ENCODE peak calls at places on chromosomes 12 and 14, in seven cellular contexts. S is breast epithelium; L is NCI-H774; G is stimulated activated CD4-positive, alpha-beta T cell treated with anti-CD3 and anti-CD28 coated beads, Interleukin-1b, Interleukin-23, amount 100 ng/mL, for 24 hours; D is non-pigmented ciliary epithelial cell; J is lung microvascular endothelial cell; Z is glomerular endothelial cell. O is an unnamed sample.

GRCh38 chr14:82642425-82642824 is 1108.8 kb upstream of the SEL1L start:
- DNase-seq in S (no peak), L (no peak), G (no peak), D (no peak), J (no peak), Z (no peak), O (no peak)

GRCh38 chr12:16155938-16156337 is 121.5 kb downstream of the SLC15A5 start:
- DNase-seq in S (no peak), L (no peak), G (no peak), D (no peak), J (no peak), Z (no peak), O (no peak)

GRCh38 chr12:100718212-100718611 is 76.4 kb upstream of the ANO4 start:
- DNase-seq in S (no peak), L (no peak), G (no peak), D (no peak), J (no peak), Z (no peak), O (no peak)

GRCh38 chr12:131552167-131552863 is 158.6 kb upstream of the SFSWAP start:
- DNase-seq in S (no peak), L (no peak), G (no peak), D (no peak), J (no peak), Z (no peak), O (no peak)

GRCh38 chr12:21648378-21648777 is 9.3 kb downstream of the LDHB start:
- DNase-seq in S (no peak), L (no peak), G (no peak), D (no peak), J (no peak), Z (no peak), O (no peak)

GRCh38 chr14:75196468-75196867 is 20.1 kb upstream of the TMED10 start:
- DNase-seq in S (no peak), L (peak; percentile 31), G (no peak), D (no peak), J (no peak), Z (no peak), O (no peak)

GRCh38 chr12:6280053-6280469 is 30.4 kb upstream of the PLEKHG6 start:
- DNase-seq in S (peak; percentile 88), L (no peak), G (no peak), D (no peak), J (peak; percentile 86), Z (no peak), O (peak; percentile 85)

GRCh38 chr12:108696111-108696995 is 35.0 kb downstream of the CORO1C start:
- DNase-seq in S (peak; percentile 70), L (no peak), G (no peak), D (peak; percentile 99), J (peak; percentile 71), Z (no peak), O (no peak)

GRCh38 chr14:37048666-37049071 is 123.7 kb downstream of the SLC25A21 start:
- DNase-seq in S (no peak), L (no peak), G (no peak), D (no peak), J (peak; percentile 12), Z (no peak), O (no peak)

GRCh38 chr14:51783765-51784164 is 76.6 kb upstream of the GNG2 start:
- DNase-seq in S (no peak), L (no peak), G (no peak), D (peak; percentile 36), J (peak; percentile 34), Z (no peak), O (no peak)

GRCh38 chr14:33545696-33546095 is 405.2 kb downstream of the EGLN3 start:
- DNase-seq in S (no peak), L (no peak), G (no peak), D (no peak), J (no peak), Z (no peak), O (no peak)

GRCh38 chr12:77163068-77163810 is 97.9 kb upstream of the E2F7 start:
- DNase-seq in S (no peak), L (peak; percentile 44), G (no peak), D (no peak), J (no peak), Z (no peak), O (no peak)

GRCh38 chr12:52971701-52972329 is 22.9 kb downstream of the KRT18 start:
- DNase-seq in S (peak; percentile 34), L (no peak), G (no peak), D (no peak), J (no peak), Z (no peak), O (no peak)

GRCh38 chr12:50271724-50272247 is 11.5 kb downstream of the LIMA1 start:
- DNase-seq in S (no peak), L (no peak), G (no peak), D (no peak), J (peak; percentile 40), Z (no peak), O (no peak)

GRCh38 chr14:40367717-40368116 is 935.5 kb upstream of the FBXO33 start:
- DNase-seq in S (no peak), L (no peak), G (no peak), D (no peak), J (no peak), Z (no peak), O (no peak)